ENCODE peak calls at places on chromosomes 13 and 19, in five cellular contexts. F, C, D, P and O are unnamed samples.

GRCh38 chr19:41774515-41774980 is 19.2 kb downstream of the CEACAM6 start:
- DNase-seq in F (no peak), P (no peak), C (no peak), D (no peak), O (no peak)

GRCh38 chr13:104976964-104977363 is 1558.5 kb downstream of the EFNB2 start:
- DNase-seq in D (no peak), C (no peak), F (no peak), P (no peak), O (no peak)

GRCh38 chr19:53538378-53539109 is 599 bp downstream of the ZNF331 start:
- DNase-seq in P (no peak), C (no peak), F (peak), D (no peak), O (no peak)

GRCh38 chr19:1674293-1674679 is 21.9 kb upstream of the TCF3 start:
- DNase-seq in C (no peak), F (peak), D (no peak), P (no peak), O (no peak)

GRCh38 chr13:29294869-29295268 is 300.6 kb downstream of the SLC7A1 start:
- DNase-seq in C (no peak), F (no peak), D (no peak), P (no peak), O (no peak)

GRCh38 chr19:15280915-15281683 is 48.9 kb upstream of the EPHX3 start:
- DNase-seq in F (no peak), D (peak), P (peak), C (no peak), O (no peak)

GRCh38 chr19:39936622-39937021 is 2.2 kb upstream of the FCGBP start:
- DNase-seq in C (no peak), P (no peak), D (no peak), F (no peak), O (no peak)

GRCh38 chr19:3210347-3211017 is 14.0 kb upstream of the CELF5 start:
- DNase-seq in F (peak), D (peak), C (no peak), P (peak), O (peak)

GRCh38 chr13:69459346-69459745 is 648.3 kb upstream of the ATXN8OS start:
- DNase-seq in P (no peak), F (no peak), D (no peak), C (no peak), O (no peak)

GRCh38 chr19:2983351-2984195 is 6.2 kb downstream of the TLE6 start:
- DNase-seq in C (no peak), F (peak), P (peak), D (peak), O (peak)

GRCh38 chr13:41268764-41269163 is 5.4 kb upstream of the MTRF1 start:
- DNase-seq in P (no peak), F (no peak), C (no peak), D (peak), O (no peak)

GRCh38 chr13:51590966-51591627 is 6.8 kb downstream of the WDFY2 start:
- DNase-seq in P (no peak), D (peak), C (no peak), F (no peak), O (no peak)
- TF ChIP-seq CTCF in P (no peak), D (no peak), C (no peak), F (no peak), O (no peak)

GRCh38 chr19:10568826-10569651 is at the start of gene CDKN2D:
- DNase-seq in P (peak), D (peak), C (peak), F (peak), O (peak)
- TF ChIP-seq CTCF in P (peak), D (no peak), C (peak), F (peak), O (no peak)

GRCh38 chr13:109275848-109276247 is 510.5 kb downstream of the IRS2 start:
- DNase-seq in C (no peak), F (peak), P (no peak), D (no peak), O (no peak)
- TF ChIP-seq CTCF in C (no peak), F (peak), P (no peak), D (peak), O (no peak)

GRCh38 chr13:49494645-49495044 is 1.1 kb upstream of the PHF11 start:
- DNase-seq in P (no peak), F (no peak), C (no peak), D (no peak), O (no peak)
- TF ChIP-seq CTCF in P (no peak), F (no peak), C (no peak), D (no peak), O (no peak)

GRCh38 chr19:35908977-35909683 is 1.0 kb upstream of the TYROBP start:
- DNase-seq in P (peak), D (no peak), F (no peak), C (no peak), O (peak)
- TF ChIP-seq CTCF in P (no peak), D (no peak), F (no peak), C (no peak), O (no peak)

DNA sequence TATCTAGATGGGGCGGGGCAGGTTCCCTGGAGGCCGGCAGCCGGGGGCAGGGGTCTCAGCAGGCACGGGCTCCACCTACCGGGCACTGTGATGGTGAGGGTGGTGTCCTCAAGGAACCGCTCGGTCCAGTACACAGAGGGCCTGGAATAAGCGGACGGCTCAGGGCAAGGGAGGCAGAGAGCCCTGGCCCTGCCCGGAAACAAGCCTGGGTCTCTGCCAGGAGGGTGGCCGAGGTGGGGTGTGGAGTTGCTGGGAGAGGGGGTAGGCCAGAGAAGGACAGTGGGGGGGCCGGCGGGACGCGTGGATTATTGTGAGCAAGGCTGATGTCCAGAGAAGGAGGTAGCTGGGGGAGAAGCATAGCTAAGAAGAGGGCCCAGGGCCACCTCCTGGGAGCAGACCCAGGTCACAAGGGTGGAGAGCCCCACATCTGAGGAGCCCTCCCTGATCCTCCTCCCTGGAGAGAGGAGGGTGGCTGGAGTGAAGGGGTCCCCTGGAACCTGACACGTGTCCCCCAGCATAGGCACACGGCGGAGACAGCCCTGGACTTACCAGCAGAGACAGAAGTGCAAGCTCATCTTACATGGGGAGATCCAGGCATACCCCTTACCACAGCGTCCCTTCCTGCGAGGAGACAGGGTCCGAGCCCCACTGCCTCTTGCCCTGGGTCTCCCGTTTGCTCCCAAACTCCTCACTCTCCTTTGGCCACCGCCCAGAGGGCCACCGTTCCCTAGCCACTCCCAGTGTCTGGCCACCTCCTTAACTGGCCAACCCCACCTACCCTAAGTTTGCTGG is 29.0 kb upstream of the MIER2 start:
- DNase-seq in C (no peak), D (no peak), F (no peak), P (no peak), O (no peak)
- TF ChIP-seq CTCF in C (no peak), D (no peak), F (no peak), P (no peak), O (no peak)

DNA sequence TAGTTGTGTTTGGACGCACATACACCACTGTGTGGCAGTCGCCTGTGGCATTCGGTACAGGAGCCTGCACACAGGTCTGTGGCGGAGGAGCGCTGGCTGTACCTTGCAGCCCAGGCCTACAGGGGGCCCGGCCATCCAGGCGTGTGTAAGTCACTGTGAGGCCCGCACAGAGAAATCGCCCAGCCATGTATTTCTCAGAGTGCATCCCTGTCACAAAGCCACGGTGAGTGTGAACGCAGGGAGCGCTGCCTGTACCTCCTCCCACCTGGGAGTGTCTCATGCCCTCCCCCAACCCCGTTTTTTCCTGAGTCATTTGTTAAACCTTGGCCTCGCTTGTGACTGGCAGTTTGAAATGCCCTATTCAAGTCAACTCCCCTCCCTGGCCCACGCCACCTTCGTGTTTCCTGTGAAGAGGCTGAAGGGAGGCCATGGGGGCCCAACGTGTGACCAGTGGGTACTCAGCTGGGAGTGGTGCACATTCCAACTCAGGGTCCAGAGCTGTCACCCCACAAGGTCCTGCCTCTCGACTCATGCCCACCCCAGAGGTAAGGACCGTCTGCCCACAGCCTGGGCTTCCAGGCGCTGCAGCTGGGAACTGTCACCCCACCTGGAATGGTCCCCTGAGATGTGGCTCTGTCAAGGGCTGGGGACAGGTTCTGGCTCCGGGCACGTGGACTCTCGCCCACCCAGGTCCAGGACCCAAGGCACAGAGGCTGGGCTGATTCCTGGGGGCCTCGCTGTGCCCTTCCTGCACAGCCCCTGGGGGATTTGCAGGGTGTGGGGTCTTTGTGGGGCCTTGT is 11.6 kb upstream of the RASA3 start:
- DNase-seq in P (no peak), F (peak), D (no peak), C (no peak), O (peak)
- TF ChIP-seq CTCF in P (no peak), F (peak), D (no peak), C (no peak), O (peak)

DNA sequence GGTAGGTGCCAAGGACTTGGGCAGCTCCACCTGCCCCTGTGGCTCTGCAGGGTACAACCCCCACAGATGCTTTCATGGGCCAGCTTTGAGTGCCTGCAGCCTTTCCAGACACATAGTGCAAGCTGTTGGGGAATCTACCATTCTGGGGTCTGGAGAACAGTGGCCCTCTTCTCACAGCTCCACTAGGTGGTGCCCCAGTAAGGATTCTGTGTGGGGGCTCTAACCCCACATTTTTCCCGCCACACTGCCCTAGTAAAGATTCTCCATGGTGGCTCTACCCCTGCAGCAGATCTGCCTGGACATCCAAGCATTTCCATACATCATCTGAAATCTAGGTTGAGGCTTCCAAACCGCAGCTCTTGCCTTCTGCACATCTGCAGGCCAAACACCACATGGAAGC is 149.7 kb upstream of the FNDC3A start:
- DNase-seq in P (no peak), C (no peak), F (no peak), D (no peak), O (no peak)
- TF ChIP-seq CTCF in P (no peak), C (no peak), F (no peak), D (no peak), O (no peak)

GRCh38 chr13:100808848-100809247 is 134.3 kb upstream of the TMTC4 start:
- DNase-seq in F (no peak), D (no peak), P (no peak), C (no peak), O (no peak)
- TF ChIP-seq CTCF in F (no peak), D (no peak), P (no peak), C (no peak), O (no peak)

DNA sequence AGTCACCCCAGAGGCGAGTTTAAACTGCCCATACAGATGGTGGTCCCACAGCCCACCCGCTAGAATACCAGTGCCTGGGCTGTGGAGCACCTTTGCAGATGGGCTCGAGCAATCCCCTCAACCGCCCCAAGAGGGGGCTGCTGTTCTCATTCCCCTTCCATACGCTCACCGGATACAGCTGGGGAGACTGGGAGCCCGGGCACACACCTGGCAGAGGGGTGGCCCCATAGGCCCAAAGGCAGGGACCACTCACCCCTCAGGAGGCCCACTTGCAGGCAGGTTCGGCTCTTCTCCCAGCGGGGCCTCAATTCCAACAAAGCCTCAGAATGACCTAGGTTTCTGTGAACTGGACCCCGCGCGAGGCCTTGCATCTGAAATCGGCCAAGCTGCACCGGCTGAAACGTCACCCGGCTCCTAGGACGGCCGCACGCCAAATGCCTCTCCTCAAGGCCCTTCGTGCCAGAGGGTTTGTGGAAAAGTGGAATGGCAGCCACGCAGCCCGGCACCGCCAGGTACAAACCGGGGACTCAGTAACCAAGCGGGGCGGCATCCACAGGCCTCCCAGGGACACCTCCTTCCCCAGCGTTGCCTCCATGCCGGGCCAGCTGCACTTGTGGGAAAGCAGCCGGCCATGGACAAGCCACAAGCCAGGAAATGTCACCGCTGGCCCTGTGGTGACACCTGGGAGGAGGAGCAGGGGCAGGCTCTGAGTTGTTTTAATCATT is 18.7 kb downstream of the MLLT1 start:
- DNase-seq in P (no peak), C (no peak), D (peak), F (peak), O (no peak)
- TF ChIP-seq CTCF in P (peak), C (peak), D (peak), F (peak), O (peak)